ENCODE peak calls at places on chromosome 5, in four cellular contexts. One of them, this sample, is unnamed.
A peak's percentile ranks its signal among the peaks of the same experiment; 100 is the strongest.

GRCh38 chr5:180718810-180719453 is 20.9 kb downstream of the OR2Y1 start:
- DNase-seq in NCI-H2107: no peak
- DNase-seq in ovary: no peak
- DNase-seq in colonic mucosa: no peak
- DNase-seq in this sample: no peak

GRCh38 chr5:96734871-96735325 is 72.7 kb downstream of the CAST start:
- DNase-seq in ovary: no peak
- DNase-seq in NCI-H2107: no peak
- DNase-seq in colonic mucosa: no peak
- DNase-seq in this sample: no peak

GRCh38 chr5:14665949-14666741 is 1.6 kb downstream of the OTULIN start:
- DNase-seq in ovary: no peak
- DNase-seq in colonic mucosa: peak; percentile 50
- DNase-seq in NCI-H2107: no peak
- DNase-seq in this sample: no peak

GRCh38 chr5:14816999-14817761 is 54.4 kb downstream of the ANKH start:
- DNase-seq in colonic mucosa: no peak
- DNase-seq in NCI-H2107: no peak
- DNase-seq in ovary: no peak
- DNase-seq in this sample: no peak

GRCh38 chr5:96353220-96353619 is 79.8 kb downstream of the PCSK1 start:
- DNase-seq in NCI-H2107: no peak
- DNase-seq in colonic mucosa: no peak
- DNase-seq in ovary: no peak
- DNase-seq in this sample: no peak

GRCh38 chr5:172524573-172525021 is 70.3 kb upstream of the SH3PXD2B start:
- DNase-seq in ovary: no peak
- DNase-seq in NCI-H2107: no peak
- DNase-seq in colonic mucosa: peak; percentile 25
- DNase-seq in this sample: no peak

GRCh38 chr5:111070272-111071134 is 1.0 kb upstream of the TSLP start:
- DNase-seq in colonic mucosa: no peak
- DNase-seq in ovary: no peak
- DNase-seq in NCI-H2107: no peak
- DNase-seq in this sample: no peak

GRCh38 chr5:35854248-35854647 is 2.4 kb upstream of the IL7R start:
- DNase-seq in ovary: no peak
- DNase-seq in colonic mucosa: no peak
- DNase-seq in NCI-H2107: no peak
- DNase-seq in this sample: no peak

GRCh38 chr5:148084269-148084668 is 20.5 kb downstream of the SPINK5 start:
- DNase-seq in NCI-H2107: no peak
- DNase-seq in ovary: no peak
- DNase-seq in colonic mucosa: no peak
- DNase-seq in this sample: no peak

GRCh38 chr5:177449140-177450061 is 2.8 kb downstream of the PRR7 start:
- DNase-seq in ovary: no peak
- DNase-seq in colonic mucosa: no peak
- DNase-seq in NCI-H2107: no peak
- DNase-seq in this sample: no peak

GRCh38 chr5:103582364-103582763 is 19.8 kb upstream of the NUDT12 start:
- DNase-seq in ovary: no peak
- DNase-seq in NCI-H2107: peak; percentile 6
- DNase-seq in colonic mucosa: no peak
- DNase-seq in this sample: peak; percentile 5

GRCh38 chr5:172749881-172750608 is 20.9 kb downstream of the DUSP1 start:
- DNase-seq in colonic mucosa: no peak
- DNase-seq in ovary: peak; percentile 62
- DNase-seq in NCI-H2107: no peak
- DNase-seq in this sample: peak; percentile 66

GRCh38 chr5:173714551-173715428 is 98.3 kb upstream of the BOD1 start:
- DNase-seq in NCI-H2107: no peak
- DNase-seq in colonic mucosa: no peak
- DNase-seq in ovary: no peak
- DNase-seq in this sample: no peak

GRCh38 chr5:141618030-141618803 is 583 bp downstream of the DIAPH1 start:
- DNase-seq in ovary: peak; percentile 50
- DNase-seq in NCI-H2107: no peak
- DNase-seq in colonic mucosa: peak; percentile 81
- DNase-seq in this sample: peak; percentile 62

GRCh38 chr5:425714-426113 is 17.3 kb upstream of the EXOC3 start:
- DNase-seq in colonic mucosa: no peak
- DNase-seq in NCI-H2107: no peak
- DNase-seq in ovary: no peak
- DNase-seq in this sample: no peak

GRCh38 chr5:158869092-158869491 is 230.6 kb downstream of the EBF1 start:
- DNase-seq in colonic mucosa: no peak
- DNase-seq in ovary: no peak
- DNase-seq in NCI-H2107: peak; percentile 61
- DNase-seq in this sample: no peak

GRCh38 chr5:132471006-132471907 is 19.3 kb downstream of the IRF1 start:
- DNase-seq in NCI-H2107: no peak
- DNase-seq in ovary: no peak
- DNase-seq in colonic mucosa: no peak
- DNase-seq in this sample: no peak

GRCh38 chr5:135069016-135069770 is 35.2 kb upstream of the PITX1 start:
- DNase-seq in NCI-H2107: no peak
- DNase-seq in ovary: no peak
- DNase-seq in colonic mucosa: no peak
- DNase-seq in this sample: no peak

GRCh38 chr5:134223406-134224251 is 2.2 kb downstream of the PPP2CA start:
- DNase-seq in ovary: no peak
- DNase-seq in colonic mucosa: no peak
- DNase-seq in NCI-H2107: no peak
- DNase-seq in this sample: no peak

GRCh38 chr5:96823900-96824351 is 16.2 kb upstream of the ERAP1 start:
- DNase-seq in colonic mucosa: no peak
- DNase-seq in NCI-H2107: no peak
- DNase-seq in ovary: no peak
- DNase-seq in this sample: no peak

GRCh38 chr5:19767987-19768386 is 220.0 kb downstream of the CDH18 start:
- DNase-seq in ovary: no peak
- DNase-seq in NCI-H2107: no peak
- DNase-seq in colonic mucosa: no peak
- DNase-seq in this sample: no peak

GRCh38 chr5:68456756-68457217 is 241.2 kb downstream of the PIK3R1 start:
- DNase-seq in colonic mucosa: peak; percentile 57
- DNase-seq in NCI-H2107: no peak
- DNase-seq in ovary: no peak
- DNase-seq in this sample: no peak

GRCh38 chr5:127639804-127640203 is 9.1 kb upstream of the CTXN3 start:
- DNase-seq in colonic mucosa: no peak
- DNase-seq in ovary: no peak
- DNase-seq in NCI-H2107: no peak
- DNase-seq in this sample: no peak

GRCh38 chr5:5755888-5756287 is 333.4 kb downstream of the ICE1 start:
- DNase-seq in ovary: no peak
- DNase-seq in colonic mucosa: no peak
- DNase-seq in NCI-H2107: no peak
- DNase-seq in this sample: no peak